ENCODE peak calls at places on chromosomes 1 and 21, in ten cellular contexts. I, F, K, Q, J, M, C, B, L and E are unnamed samples.

GRCh38 chr1:172321429-172321828 is 99.1 kb upstream of the C1orf105 start:
- DNase-seq in I (peak; percentile 76), J (no peak), Q (no peak), C (no peak), K (no peak), M (no peak), F (no peak), L (no peak), B (peak; percentile 68), E (no peak)

GRCh38 chr21:45328198-45329087 is 40.7 kb upstream of the POFUT2 start:
- DNase-seq in M (no peak), C (peak; percentile 65), K (no peak), L (no peak), F (no peak), Q (no peak), J (no peak), B (no peak), I (no peak), E (no peak)

GRCh38 chr1:37073752-37074151 is 39.4 kb upstream of the GRIK3 start:
- DNase-seq in J (no peak), B (no peak), K (no peak), I (no peak), C (no peak), Q (no peak), F (no peak), M (no peak), L (no peak), E (no peak)

GRCh38 chr1:78830321-78830720 is 176.2 kb downstream of the ADGRL4 start:
- DNase-seq in L (no peak), M (no peak), I (peak; percentile 54), Q (no peak), K (no peak), B (no peak), C (no peak), F (no peak), J (no peak), E (peak; percentile 25)

GRCh38 chr1:209215826-209216225 is 367.7 kb upstream of the CAMK1G start:
- DNase-seq in J (no peak), Q (no peak), F (no peak), C (peak; percentile 9), B (no peak), I (no peak), K (no peak), M (no peak), L (no peak), E (no peak)

GRCh38 chr1:178451529-178451928 is 45.2 kb downstream of the CLEC20A start:
- DNase-seq in K (no peak), F (no peak), C (no peak), J (no peak), B (peak; percentile 26), Q (peak; percentile 4), M (no peak), L (peak; percentile 23), I (peak; percentile 60), E (peak; percentile 46)

GRCh38 chr1:175951627-175952026 is 208.2 kb upstream of the TNR start:
- DNase-seq in F (no peak), I (no peak), L (no peak), M (no peak), Q (no peak), K (no peak), J (no peak), B (no peak), C (no peak), E (no peak)

GRCh38 chr1:228278432-228278941 is 70.6 kb downstream of the OBSCN start:
- DNase-seq in K (peak; percentile 43), B (no peak), F (no peak), M (no peak), J (no peak), C (no peak), Q (no peak), L (no peak), I (no peak), E (no peak)

GRCh38 chr1:78839704-78840277 is 166.7 kb downstream of the ADGRL4 start:
- DNase-seq in F (peak; percentile 28), Q (peak; percentile 42), C (peak; percentile 69), I (peak; percentile 77), B (peak; percentile 66), K (no peak), J (peak; percentile 10), M (peak; percentile 50), L (peak; percentile 69), E (peak; percentile 66)

GRCh38 chr21:17451364-17451869 is 61.4 kb upstream of the CXADR start:
- DNase-seq in I (peak; percentile 85), C (no peak), B (peak; percentile 70), F (no peak), L (no peak), Q (no peak), K (no peak), J (peak; percentile 1), M (no peak), E (no peak)

GRCh38 chr1:26156285-26157038 is 2.4 kb upstream of the FAM110D start:
- DNase-seq in B (no peak), F (no peak), L (no peak), Q (peak; percentile 45), J (no peak), K (no peak), C (peak; percentile 83), M (no peak), I (no peak), E (no peak)

GRCh38 chr1:231192620-231193163 is 30.8 kb downstream of the TRIM67 start:
- DNase-seq in L (no peak), C (no peak), B (peak; percentile 69), K (no peak), M (no peak), F (no peak), J (no peak), I (no peak), Q (no peak), E (peak; percentile 73)

GRCh38 chr21:21097425-21097824 is 99.2 kb downstream of the NCAM2 start:
- DNase-seq in B (no peak), C (no peak), L (no peak), Q (no peak), F (no peak), I (no peak), M (no peak), J (no peak), K (no peak), E (no peak)

GRCh38 chr1:19477284-19478240 is 7.8 kb downstream of the CAPZB start:
- DNase-seq in F (peak; percentile 53), I (no peak), C (no peak), K (no peak), M (no peak), L (no peak), J (no peak), B (no peak), Q (no peak), E (no peak)

GRCh38 chr1:87986154-87986914 is 657.7 kb downstream of the LMO4 start:
- DNase-seq in C (no peak), F (no peak), K (no peak), M (no peak), I (no peak), L (no peak), J (no peak), Q (no peak), B (no peak), E (no peak)
- TF ChIP-seq CTCF in C (peak; percentile 23), F (no peak), K (no peak), M (peak; percentile 29), I (no peak), L (peak; percentile 10), J (no peak), Q (no peak), B (no peak), E (no peak)

GRCh38 chr21:40840441-40840840 is 6.5 kb downstream of the DSCAM start:
- DNase-seq in B (no peak), K (no peak), J (no peak), Q (no peak), L (no peak), C (no peak), F (no peak), M (no peak), I (no peak), E (no peak)

GRCh38 chr21:40839551-40839950 is 7.4 kb downstream of the DSCAM start:
- DNase-seq in Q (no peak), L (no peak), C (no peak), I (no peak), K (no peak), F (no peak), J (no peak), B (no peak), M (no peak), E (no peak)

GRCh38 chr21:40844935-40845334 is 2.0 kb downstream of the DSCAM start:
- DNase-seq in Q (no peak), L (no peak), M (no peak), K (no peak), F (no peak), J (no peak), B (no peak), I (no peak), C (no peak), E (no peak)

GRCh38 chr21:40842197-40842552 is 4.8 kb downstream of the DSCAM start:
- DNase-seq in J (no peak), B (no peak), F (no peak), I (no peak), C (no peak), L (no peak), M (no peak), K (no peak), Q (no peak), E (no peak)

DNA sequence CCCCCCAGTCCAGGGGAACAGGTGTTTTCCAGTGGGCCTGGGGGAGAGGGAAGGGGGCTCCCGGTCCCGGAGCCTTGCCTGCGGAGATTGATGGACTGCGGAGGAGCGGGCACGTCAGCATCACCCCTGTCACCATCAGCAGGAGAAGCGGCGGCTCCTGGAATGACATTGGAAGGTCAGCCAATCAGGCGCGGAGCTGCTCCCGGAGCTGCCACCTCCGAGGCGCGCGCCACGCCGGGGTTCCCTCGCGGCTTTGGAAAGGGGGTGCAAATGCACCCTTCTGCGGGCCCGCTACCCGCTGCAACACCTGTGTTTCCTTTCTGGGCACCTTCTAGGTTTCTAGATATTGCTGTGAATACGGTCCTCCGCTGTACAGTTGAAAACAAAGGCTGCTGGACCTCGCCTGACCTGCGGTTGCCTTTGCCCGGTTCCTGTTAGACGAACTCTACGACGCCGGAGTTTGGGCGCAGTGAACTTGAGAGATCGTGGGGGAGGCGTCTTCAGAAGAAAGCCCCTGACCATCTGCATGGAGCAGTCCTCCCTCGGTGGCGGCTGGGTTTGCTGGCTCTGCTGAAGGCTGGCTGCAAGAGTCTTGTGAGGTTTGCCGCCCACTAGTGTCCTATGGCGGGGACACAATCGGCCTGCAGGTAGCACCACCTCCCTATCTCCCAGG is 5.3 kb downstream of the DSCAM start:
- DNase-seq in B (no peak), L (peak; percentile 86), F (no peak), I (peak; percentile 3), C (peak; percentile 93), Q (peak; percentile 66), J (no peak), M (peak; percentile 57), K (no peak), E (no peak)
- TF ChIP-seq CTCF in B (no peak), L (peak; percentile 76), F (no peak), I (peak; percentile 54), C (peak; percentile 85), Q (peak; percentile 85), J (no peak), M (peak; percentile 71), K (peak; percentile 34), E (no peak)

GRCh38 chr1:45974541-45975269 is 157.7 kb downstream of the PIK3R3 start:
- DNase-seq in L (peak; percentile 39), C (no peak), F (peak; percentile 12), M (no peak), J (no peak), Q (no peak), K (no peak), B (no peak), I (peak; percentile 5), E (no peak)
- TF ChIP-seq CTCF in L (no peak), C (no peak), F (no peak), M (no peak), J (no peak), Q (no peak), K (no peak), B (no peak), I (no peak), E (no peak)

GRCh38 chr1:145855426-145855948 is 3.4 kb downstream of the PIAS3 start:
- DNase-seq in K (no peak), L (no peak), B (no peak), Q (no peak), I (no peak), M (no peak), F (no peak), J (no peak), C (no peak), E (no peak)
- TF ChIP-seq CTCF in K (no peak), L (no peak), B (peak; percentile 11), Q (no peak), I (no peak), M (no peak), F (no peak), J (peak; percentile 8), C (peak; percentile 28), E (peak; percentile 9)